ENCODE peak calls at places on chromosome 19, in seven cellular contexts. K, X, V, D, G, P and W are unnamed samples.

GRCh38 chr19:53771133-53771532 is 53.0 kb downstream of the NLRP12 start:
- DNase-seq in P (peak), G (no peak), K (no peak), D (no peak), X (no peak), V (no peak), W (no peak)

GRCh38 chr19:36256064-36256463 is 41.2 kb downstream of the ZNF146 start:
- DNase-seq in V (no peak), X (no peak), K (no peak), G (no peak), P (no peak), D (no peak), W (no peak)

GRCh38 chr19:3538258-3538929 is 580 bp upstream of the TEKTIP1 start:
- DNase-seq in G (no peak), P (no peak), D (no peak), X (no peak), K (no peak), V (no peak), W (no peak)

GRCh38 chr19:19670070-19670551 is 1.5 kb downstream of the ZNF101 start:
- DNase-seq in X (no peak), P (no peak), G (no peak), K (no peak), D (no peak), V (no peak), W (no peak)

GRCh38 chr19:47446534-47447469 is 24.9 kb downstream of the SLC8A2 start:
- DNase-seq in K (peak), D (no peak), G (no peak), V (peak), X (no peak), P (peak), W (no peak)

GRCh38 chr19:38642176-38642575 is 5.3 kb upstream of the ACTN4 start:
- DNase-seq in P (no peak), X (no peak), D (no peak), K (no peak), G (no peak), V (no peak), W (no peak)

GRCh38 chr19:3499738-3500428 is 591 bp downstream of the DOHH start:
- DNase-seq in X (no peak), G (no peak), V (no peak), P (no peak), D (no peak), K (no peak), W (no peak)

GRCh38 chr19:46350758-46351159 is 3.9 kb downstream of the PPP5C start:
- DNase-seq in D (peak), G (no peak), V (peak), K (no peak), X (no peak), P (no peak), W (no peak)

GRCh38 chr19:5090780-5091575 is 122.1 kb downstream of the KDM4B start:
- DNase-seq in G (no peak), V (no peak), X (no peak), D (no peak), P (peak), K (no peak), W (no peak)

GRCh38 chr19:18603958-18604819 is 2.4 kb downstream of the CRLF1 start:
- DNase-seq in X (no peak), P (no peak), G (no peak), V (no peak), D (no peak), K (no peak), W (no peak)

GRCh38 chr19:57888494-57889231 is at the start of gene ZNF814:
- DNase-seq in X (peak), K (peak), V (peak), D (peak), P (peak), G (peak), W (peak)

GRCh38 chr19:7516878-7517277 is 975 bp downstream of the ZNF358 start:
- DNase-seq in G (no peak), D (no peak), K (no peak), P (no peak), X (no peak), V (no peak), W (no peak)

GRCh38 chr19:39218230-39219007 is 14.4 kb upstream of the SYCN start:
- DNase-seq in G (no peak), V (no peak), P (no peak), X (no peak), K (no peak), D (no peak), W (no peak)